ENCODE peak calls at places on chromosome 19, in four cellular contexts. V is skeletal muscle cell, B is fibroblast of the aortic adventitia, A is spleen. D is an unnamed sample.

GRCh38 chr19:21463449-21464105 is 41.8 kb upstream of the ZNF429 start:
- DNase-seq in V (no peak), B (no peak), A (peak), D (no peak)

GRCh38 chr19:34429553-34429952 is 1.4 kb downstream of the UBA2 start:
- DNase-seq in V (no peak), B (no peak), A (no peak), D (no peak)

GRCh38 chr19:50705422-50706019 is 14.1 kb downstream of the SHANK1 start:
- DNase-seq in V (peak), B (peak), A (no peak), D (peak)

GRCh38 chr19:21765151-21765550 is 2.2 kb downstream of the ZNF100 start:
- DNase-seq in V (no peak), B (no peak), A (no peak), D (no peak)

GRCh38 chr19:14978377-14978776 is 1.3 kb downstream of the SLC1A6 start:
- DNase-seq in V (no peak), B (no peak), A (no peak), D (no peak)

GRCh38 chr19:11324748-11325389 is 14.6 kb downstream of the RAB3D start:
- DNase-seq in V (no peak), B (no peak), A (no peak), D (no peak)

GRCh38 chr19:38384209-38385027 is 3.4 kb downstream of the GGN start:
- DNase-seq in V (no peak), B (no peak), A (no peak), D (no peak)

GRCh38 chr19:15154002-15154612 is 46.7 kb downstream of the NOTCH3 start:
- DNase-seq in V (no peak), B (peak), A (no peak), D (no peak)

GRCh38 chr19:34838248-34838647 is 65.2 kb upstream of the ZNF599 start:
- DNase-seq in V (no peak), B (no peak), A (no peak), D (no peak)

GRCh38 chr19:2962018-2962670 is 15.2 kb upstream of the TLE6 start:
- DNase-seq in V (no peak), B (peak), A (no peak), D (peak)

GRCh38 chr19:21256722-21257121 is 72.5 kb downstream of the ZNF708 start:
- DNase-seq in V (no peak), B (peak), A (no peak), D (no peak)

GRCh38 chr19:3494559-3494958 is 5.9 kb downstream of the DOHH start:
- DNase-seq in V (no peak), B (no peak), A (no peak), D (no peak)

GRCh38 chr19:38733241-38733492 is 11.1 kb downstream of the CAPN12 start:
- DNase-seq in V (no peak), B (no peak), A (no peak), D (no peak)

GRCh38 chr19:5026706-5027273 is 57.9 kb downstream of the KDM4B start:
- DNase-seq in V (no peak), B (peak), A (peak), D (no peak)

GRCh38 chr19:1523412-1524205 is at the start of gene PLK5:
- DNase-seq in V (no peak), B (no peak), A (no peak), D (no peak)

GRCh38 chr19:47158879-47159509 is 28.4 kb downstream of the SAE1 start:
- DNase-seq in V (no peak), B (no peak), A (no peak), D (no peak)

GRCh38 chr19:9381367-9381785 is 18.6 kb downstream of the ZNF177 start:
- DNase-seq in V (no peak), B (no peak), A (no peak), D (no peak)

GRCh38 chr19:22332924-22333323 is 46.7 kb downstream of the ZNF729 start:
- DNase-seq in V (no peak), B (no peak), A (no peak), D (no peak)

GRCh38 chr19:39083983-39084731 is at the start of gene ACP7:
- DNase-seq in V (no peak), B (no peak), A (no peak), D (no peak)

GRCh38 chr19:29381353-29382203 is 144.2 kb upstream of the VSTM2B start:
- DNase-seq in V (no peak), B (no peak), A (no peak), D (no peak)

GRCh38 chr19:24069907-24070657 is 16.9 kb upstream of the ZNF254 start:
- DNase-seq in V (no peak), B (no peak), A (no peak), D (no peak)

GRCh38 chr19:16118489-16119033 is 6.9 kb downstream of the RAB8A start:
- DNase-seq in V (no peak), B (no peak), A (peak), D (no peak)

GRCh38 chr19:13665125-13665903 is 99.0 kb upstream of the MRI1 start:
- DNase-seq in V (no peak), B (no peak), A (no peak), D (no peak)

GRCh38 chr19:39506944-39507714 is 7.8 kb upstream of the SELENOV start:
- DNase-seq in V (peak), B (peak), A (peak), D (no peak)

GRCh38 chr19:4473011-4473410 is 914 bp downstream of the HDGFL2 start:
- DNase-seq in V (no peak), B (no peak), A (peak), D (no peak)

GRCh38 chr19:34364830-34365462 is at the start of gene GPI:
- DNase-seq in V (no peak), B (peak), A (peak), D (no peak)

GRCh38 chr19:24054044-24054935 is 32.7 kb upstream of the ZNF254 start:
- DNase-seq in V (peak), B (peak), A (no peak), D (no peak)

GRCh38 chr19:32652893-32653625 is 21.9 kb downstream of the ANKRD27 start:
- DNase-seq in V (no peak), B (peak), A (no peak), D (peak)

GRCh38 chr19:13978306-13978705 is 26.0 kb downstream of the DCAF15 start:
- DNase-seq in V (no peak), B (no peak), A (peak), D (peak)

GRCh38 chr19:34220472-34221063 is 33.8 kb upstream of the GARRE1 start:
- DNase-seq in V (no peak), B (peak), A (no peak), D (no peak)

GRCh38 chr19:36849701-36850645 is 703 bp upstream of the ZNF345 start:
- DNase-seq in V (peak), B (peak), A (peak), D (peak)

GRCh38 chr19:31616031-31616430 is 266.8 kb upstream of the TSHZ3 start:
- DNase-seq in V (no peak), B (no peak), A (no peak), D (no peak)

GRCh38 chr19:55544776-55545439 is 435 bp downstream of the SBK3 start:
- DNase-seq in V (no peak), B (no peak), A (no peak), D (no peak)

GRCh38 chr19:1074512-1075283 is 7.7 kb downstream of the ARHGAP45 start:
- DNase-seq in V (no peak), B (no peak), A (peak), D (no peak)

GRCh38 chr19:51565583-51565982 is 5.5 kb upstream of the ZNF175 start:
- DNase-seq in V (no peak), B (no peak), A (no peak), D (no peak)

DNA sequence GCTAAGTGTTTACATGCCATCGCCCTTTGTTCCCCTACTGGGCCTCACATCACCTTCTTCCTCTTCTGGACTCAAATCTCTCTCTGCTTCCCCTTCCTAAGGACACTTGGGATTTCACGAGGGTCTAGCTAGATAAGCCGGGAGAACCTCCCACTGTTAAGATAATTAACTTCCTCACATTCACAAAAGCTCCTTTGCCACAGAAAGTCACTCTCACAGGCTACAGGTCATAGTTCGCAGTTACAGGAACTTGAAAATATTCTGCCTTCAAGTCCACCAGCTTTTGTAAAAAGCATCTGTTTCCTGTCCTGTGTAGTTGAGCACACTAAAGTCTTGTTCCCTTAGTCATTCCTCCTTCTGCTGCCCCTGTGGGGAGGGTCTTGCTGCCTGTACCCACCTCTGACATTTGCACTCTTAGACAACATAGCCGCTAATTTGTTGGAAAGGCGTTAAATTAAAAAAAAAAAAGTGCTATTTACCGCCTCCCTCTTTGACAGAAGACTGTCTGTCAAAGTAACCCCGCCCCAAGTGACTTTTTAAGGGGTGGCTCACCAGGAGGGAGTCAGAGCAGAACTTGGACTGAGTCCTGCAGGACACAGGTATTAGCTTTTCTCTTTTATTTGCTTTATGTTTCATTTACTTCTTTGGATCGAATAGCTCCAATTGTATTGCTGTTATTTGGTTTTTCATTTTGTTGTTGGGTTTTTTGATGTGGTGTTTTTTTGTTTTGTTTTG is 26.8 kb upstream of the CEACAM21 start:
- DNase-seq in V (no peak), B (no peak), A (no peak), D (no peak)
- H3K4me3 ChIP-seq in V (no peak), B (no peak), A (peak), D (no peak)

GRCh38 chr19:45483033-45483432 is 13.8 kb downstream of the RTN2 start:
- DNase-seq in V (no peak), B (no peak), A (no peak), D (no peak)

GRCh38 chr19:45489216-45489855 is 7.5 kb downstream of the RTN2 start:
- DNase-seq in V (no peak), B (no peak), A (no peak), D (no peak)

GRCh38 chr19:45484273-45484945 is 12.4 kb downstream of the RTN2 start:
- DNase-seq in V (no peak), B (no peak), A (no peak), D (no peak)

GRCh38 chr19:45488708-45489107 is 8.1 kb downstream of the RTN2 start:
- DNase-seq in V (no peak), B (no peak), A (no peak), D (no peak)

GRCh38 chr19:45485301-45486077 is 11.4 kb downstream of the RTN2 start:
- DNase-seq in V (peak), B (peak), A (peak), D (no peak)
- H3K4me3 ChIP-seq in V (peak), B (peak), A (peak), D (peak)

GRCh38 chr19:48448563-48448962 is 2.8 kb downstream of the GRWD1 start:
- DNase-seq in V (no peak), B (no peak), A (no peak), D (no peak)
- H3K4me3 ChIP-seq in V (no peak), B (no peak), A (no peak), D (no peak)

DNA sequence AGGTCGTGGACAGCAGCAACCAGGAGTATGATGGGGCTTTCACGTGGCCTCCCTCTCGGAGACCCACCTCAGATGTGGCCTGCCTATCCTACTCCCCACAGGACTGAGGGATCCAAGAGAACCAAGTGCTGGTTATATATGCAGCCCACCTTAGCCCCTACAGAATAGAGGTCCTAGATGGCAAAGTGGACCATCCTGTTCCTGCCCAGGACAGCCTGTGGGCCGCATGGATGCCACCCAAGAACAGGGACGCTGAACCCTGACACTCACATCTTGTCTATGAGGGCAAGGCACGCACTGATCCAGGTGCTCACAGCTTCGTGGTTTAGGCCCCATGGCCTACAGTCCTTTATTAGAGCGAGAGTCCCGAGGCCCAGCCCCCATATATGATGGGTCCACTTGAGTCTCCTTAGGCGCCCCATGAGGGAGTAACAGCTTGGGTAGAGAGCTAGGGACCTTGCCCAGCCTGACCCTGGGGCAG is 1.5 kb upstream of the SLC27A5 start:
- DNase-seq in V (no peak), B (no peak), A (no peak), D (no peak)
- H3K4me3 ChIP-seq in V (no peak), B (no peak), A (no peak), D (no peak)

DNA sequence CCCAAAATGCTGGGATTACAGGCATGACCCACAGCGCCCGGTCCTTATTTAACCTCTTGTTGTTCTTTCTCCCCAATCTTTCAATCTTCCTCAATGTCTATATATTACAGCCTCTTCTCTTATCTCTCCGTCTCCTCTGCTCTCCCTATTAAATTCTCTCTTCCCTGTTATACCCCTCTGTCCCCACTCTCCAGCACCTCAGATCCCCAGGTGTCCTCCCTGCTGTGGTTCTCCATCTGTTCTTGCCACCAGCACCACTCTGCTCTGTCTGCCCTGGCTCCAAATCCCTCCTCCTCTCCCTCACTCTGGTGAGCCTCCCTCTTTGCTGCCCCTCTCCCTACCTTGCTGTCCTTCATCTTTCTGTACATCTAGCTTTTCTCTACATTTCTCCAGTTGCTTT is 1.1 kb downstream of the ZNF600 start:
- DNase-seq in V (no peak), B (no peak), A (no peak), D (no peak)
- H3K4me3 ChIP-seq in V (no peak), B (peak), A (no peak), D (no peak)

GRCh38 chr19:48676487-48676886 is 3.7 kb upstream of the NTN5 start:
- DNase-seq in V (no peak), B (no peak), A (no peak), D (no peak)
- H3K4me3 ChIP-seq in V (no peak), B (no peak), A (no peak), D (no peak)

GRCh38 chr19:18606281-18607221 is at the start of gene CRLF1:
- DNase-seq in V (no peak), B (no peak), A (no peak), D (no peak)

GRCh38 chr19:18608102-18608804 is 1.7 kb upstream of the CRLF1 start:
- DNase-seq in V (no peak), B (no peak), A (no peak), D (no peak)

GRCh38 chr19:18608805-18609716 is 2.5 kb upstream of the CRLF1 start:
- DNase-seq in V (no peak), B (no peak), A (no peak), D (no peak)

GRCh38 chr19:18605546-18606280 is 886 bp downstream of the CRLF1 start:
- DNase-seq in V (no peak), B (no peak), A (no peak), D (no peak)

GRCh38 chr19:18607222-18608101 is 863 bp upstream of the CRLF1 start:
- DNase-seq in V (no peak), B (no peak), A (no peak), D (no peak)
- H3K4me3 ChIP-seq in V (peak), B (peak), A (no peak), D (no peak)

DNA sequence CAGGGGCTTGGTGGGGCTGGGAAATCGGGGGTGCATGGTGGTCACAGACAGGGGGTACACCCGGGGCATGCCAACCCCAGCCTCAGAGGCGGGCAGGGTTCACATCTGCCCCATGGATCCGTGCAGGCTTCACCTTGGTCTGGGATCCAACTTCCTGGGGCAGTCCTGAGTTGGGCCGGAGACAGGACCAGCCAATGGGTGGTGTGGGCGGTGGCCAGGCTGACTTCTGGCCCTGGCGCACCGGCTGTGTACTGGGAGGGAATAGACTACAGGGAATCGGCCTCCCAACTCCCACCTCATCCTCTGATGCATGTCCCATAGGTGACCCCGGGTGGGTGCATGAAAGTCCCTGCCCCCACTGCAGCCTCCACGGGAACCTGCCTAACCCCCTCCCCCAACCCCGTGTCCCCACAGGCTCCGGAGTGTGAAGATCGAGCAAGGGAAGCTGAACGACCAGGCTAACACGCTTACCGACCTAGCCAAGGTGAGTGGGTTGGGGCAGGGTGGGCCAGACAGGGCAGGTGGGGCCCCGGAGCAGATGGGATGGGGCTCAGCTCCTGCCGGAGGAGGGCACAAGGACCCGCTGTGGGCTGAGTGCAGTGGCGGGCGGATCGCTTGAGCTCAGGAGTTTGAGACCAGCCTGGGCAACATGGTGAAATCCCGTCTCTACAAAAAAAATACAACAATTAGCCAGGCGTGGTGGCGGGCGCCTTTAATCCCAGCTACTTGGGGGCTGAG is 14.7 kb upstream of the ARRDC2 start:
- DNase-seq in V (no peak), B (no peak), A (no peak), D (no peak)
- H3K4me3 ChIP-seq in V (no peak), B (no peak), A (no peak), D (no peak)

D was measured in HFF-Myc.